ENCODE peak calls at places on chromosomes 4 and X, in four cellular contexts. N is IMR-90, T is K562, I is GM12878. Z is an unnamed sample.

GRCh38 chrX:123588723-123589122 is 144.1 kb downstream of the THOC2 start:
- DNase-seq in N (no peak), T (no peak), I (no peak), Z (no peak)

GRCh38 chrX:103175944-103176753 is 38.8 kb upstream of the BEX4 start:
- DNase-seq in N (peak; percentile 38), T (peak; percentile 67), I (no peak), Z (no peak)

GRCh38 chr4:3871881-3872833 is 106.0 kb downstream of the ADRA2C start:
- DNase-seq in N (no peak), T (no peak), I (no peak), Z (no peak)

GRCh38 chr4:56704074-56704473 is 23.0 kb upstream of the HOPX start:
- DNase-seq in N (no peak), T (no peak), I (no peak), Z (no peak)

GRCh38 chr4:146975535-146975934 is 29.9 kb upstream of the TTC29 start:
- DNase-seq in N (no peak), T (peak; percentile 1), I (no peak), Z (no peak)

GRCh38 chr4:145299380-145300076 is 119.1 kb upstream of the OTUD4 start:
- DNase-seq in N (peak; percentile 75), T (peak; percentile 11), I (peak; percentile 89), Z (no peak)

GRCh38 chr4:39699676-39700409 is 1.9 kb downstream of the UBE2K start:
- DNase-seq in N (peak; percentile 41), T (peak; percentile 71), I (no peak), Z (no peak)

GRCh38 chrX:154892263-154892662 is 6.1 kb downstream of the F8A1 start:
- DNase-seq in N (no peak), T (no peak), I (no peak), Z (no peak)

GRCh38 chr4:23194751-23195150 is 502.0 kb downstream of the GBA3 start:
- DNase-seq in N (no peak), T (no peak), I (no peak), Z (no peak)

GRCh38 chr4:128847074-128847724 is 37.7 kb downstream of the JADE1 start:
- DNase-seq in N (peak; percentile 36), T (no peak), I (no peak), Z (no peak)

GRCh38 chrX:69530306-69530705 is 26.2 kb downstream of the NALF2 start:
- DNase-seq in N (no peak), T (no peak), I (no peak), Z (no peak)

GRCh38 chrX:112211459-112211858 is 128.9 kb upstream of the TRPC5 start:
- DNase-seq in N (peak; percentile 45), T (no peak), I (peak; percentile 11), Z (no peak)

GRCh38 chrX:153727108-153727931 is 2.7 kb downstream of the ABCD1 start:
- DNase-seq in N (no peak), T (no peak), I (no peak), Z (no peak)

GRCh38 chr4:109406337-109406931 is 27.2 kb upstream of the SEC24B start:
- DNase-seq in N (peak; percentile 71), T (peak; percentile 67), I (no peak), Z (no peak)

GRCh38 chr4:24089831-24090531 is 200.1 kb upstream of the PPARGC1A start:
- DNase-seq in N (peak; percentile 90), T (no peak), I (no peak), Z (no peak)

GRCh38 chrX:38798956-38799355 is 2.3 kb upstream of the MID1IP1 start:
- DNase-seq in N (peak; percentile 72), T (no peak), I (no peak), Z (no peak)

GRCh38 chr4:109206610-109207009 is 95.8 kb downstream of the COL25A1 start:
- DNase-seq in N (no peak), T (no peak), I (no peak), Z (no peak)

GRCh38 chr4:6141554-6141953 is 58.8 kb downstream of the JAKMIP1 start:
- DNase-seq in N (no peak), T (no peak), I (no peak), Z (no peak)

GRCh38 chr4:11548529-11549176 is 120.0 kb upstream of the HS3ST1 start:
- DNase-seq in N (peak; percentile 34), T (no peak), I (no peak), Z (no peak)

GRCh38 chr4:130825283-130825682 is 1729.3 kb downstream of the C4orf33 start:
- DNase-seq in N (no peak), T (no peak), I (no peak), Z (no peak)

GRCh38 chrX:108312938-108313337 is 125.3 kb downstream of the COL4A6 start:
- DNase-seq in N (peak; percentile 63), T (no peak), I (no peak), Z (peak; percentile 43)

GRCh38 chrX:53882331-53882730 is 161.9 kb downstream of the PHF8 start:
- DNase-seq in N (peak; percentile 76), T (no peak), I (no peak), Z (no peak)

GRCh38 chrX:16885628-16886027 is 15.5 kb upstream of the RBBP7 start:
- DNase-seq in N (no peak), T (no peak), I (no peak), Z (no peak)

GRCh38 chr4:33924239-33924638 is 2320.1 kb downstream of the ARAP2 start:
- DNase-seq in N (peak; percentile 37), T (peak; percentile 7), I (no peak), Z (no peak)

GRCh38 chr4:791866-792630 is 33.9 kb downstream of the CPLX1 start:
- DNase-seq in N (no peak), T (peak; percentile 43), I (no peak), Z (no peak)

GRCh38 chrX:30364229-30364628 is 55.0 kb upstream of the NR0B1 start:
- DNase-seq in N (no peak), T (no peak), I (no peak), Z (no peak)

GRCh38 chr4:8177544-8177943 is 18.9 kb upstream of the ABLIM2 start:
- DNase-seq in N (no peak), T (no peak), I (no peak), Z (no peak)

GRCh38 chr4:53788011-53788410 is 196.7 kb upstream of the LNX1 start:
- DNase-seq in N (no peak), T (no peak), I (no peak), Z (no peak)
- TF ChIP-seq CHD1 in N (no peak), T (no peak), I (no peak), Z (no peak)

DNA sequence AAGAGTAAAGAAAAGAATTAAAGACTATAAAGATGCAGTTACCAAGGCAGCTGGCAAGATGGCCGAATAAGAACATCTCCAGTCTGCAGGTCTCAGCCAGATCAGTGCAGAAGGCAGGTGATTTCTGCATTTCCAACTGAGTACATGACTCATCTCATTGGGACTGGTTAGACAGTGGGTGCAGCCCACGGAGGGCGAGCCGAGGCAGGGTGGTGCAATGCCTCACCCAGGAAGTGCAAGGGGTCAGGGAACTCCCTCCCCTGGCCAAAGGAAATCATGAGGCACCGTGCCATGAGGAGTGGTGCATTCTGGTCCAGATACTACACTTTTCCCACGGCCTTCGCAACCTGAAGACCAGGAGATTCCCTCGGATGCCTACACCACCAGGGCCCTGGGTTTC is 20.5 kb downstream of the SPIN4 start:
- DNase-seq in N (no peak), T (no peak), I (no peak), Z (no peak)
- H3K27ac ChIP-seq in N (no peak overlapping the region), T (no peak overlapping the region), I (no peak overlapping the region), Z (no peak overlapping the region)

GRCh38 chr4:102390438-102390837 is 45.2 kb upstream of the SLC39A8 start:
- DNase-seq in N (no peak), T (no peak), I (peak; percentile 57), Z (no peak)
- TF ChIP-seq CHD1 in N (no peak), T (no peak), I (no peak), Z (no peak)

DNA sequence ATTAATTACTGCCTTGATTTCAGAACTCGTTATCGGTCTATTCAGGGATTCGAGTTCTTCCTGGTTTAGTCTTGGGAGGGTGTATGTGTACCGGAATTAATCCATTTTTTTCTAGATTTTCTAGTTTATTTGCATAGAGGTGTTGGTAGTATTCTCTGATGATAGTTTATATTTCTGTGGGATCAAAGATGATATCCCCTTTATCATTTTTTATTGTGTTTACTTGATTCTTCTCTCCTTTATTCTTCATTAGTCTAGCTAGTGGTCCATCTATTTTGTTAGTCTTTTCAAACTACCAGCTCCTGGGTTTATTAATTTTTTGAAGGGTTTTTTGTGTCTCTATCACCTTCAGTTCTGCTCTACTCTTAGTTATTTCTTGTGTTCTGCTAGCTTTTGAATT is 32.1 kb downstream of the CDX4 start:
- DNase-seq in N (no peak), T (no peak), I (no peak), Z (no peak)
- H3K27ac ChIP-seq in N (no peak overlapping the region), T (no peak overlapping the region), I (no peak overlapping the region), Z (no peak overlapping the region)